ENCODE peak calls at places on chromosome 17, in four cellular contexts. C is thyroid gland; I is central memory CD4-positive, alpha-beta T cell; Q is astrocyte. M is an unnamed sample.

GRCh38 chr17:7023576-7024401 is 939 bp downstream of the BCL6B start:
- DNase-seq in I (peak; percentile 91), Q (peak; percentile 58), C (peak; percentile 83), M (peak; percentile 88)

GRCh38 chr17:65690626-65691310 is 129.3 kb upstream of the AXIN2 start:
- DNase-seq in C (no peak), Q (no peak), I (no peak), M (no peak)

GRCh38 chr17:149897-150575 is 12.7 kb downstream of the SCGB1C2 start:
- DNase-seq in C (no peak), Q (no peak), I (no peak), M (no peak)

GRCh38 chr17:68509151-68510057 is 2.8 kb upstream of the PRKAR1A start:
- DNase-seq in I (no peak), C (peak; percentile 35), Q (no peak), M (no peak)

GRCh38 chr17:63999680-64000531 is 1.8 kb downstream of the PRR29 start:
- DNase-seq in I (no peak), C (no peak), Q (no peak), M (no peak)

GRCh38 chr17:62162898-62163297 is 97.8 kb upstream of the MED13 start:
- DNase-seq in I (no peak), Q (no peak), C (no peak), M (no peak)

GRCh38 chr17:68288375-68288774 is 2.6 kb downstream of the SLC16A6 start:
- DNase-seq in Q (no peak), I (no peak), C (no peak), M (no peak)

GRCh38 chr17:49691677-49692191 is 13.8 kb upstream of the SPOP start:
- DNase-seq in Q (no peak), I (no peak), C (no peak), M (no peak)